ENCODE peak calls at places on chromosome 11, in four cellular contexts. G is K562, J is SK-N-SH, M is WTC11. K is an unnamed sample.

GRCh38 chr11:20243974-20244373 is 83.7 kb upstream of the DBX1 start:
- DNase-seq in G (no peak), J (no peak), M (no peak), K (no peak)

GRCh38 chr11:103870821-103871309 is 165.6 kb upstream of the DDI1 start:
- DNase-seq in G (no peak), J (no peak), M (no peak), K (no peak)

GRCh38 chr11:57363681-57364080 is 17.3 kb downstream of the PRG3 start:
- DNase-seq in G (no peak), J (no peak), M (no peak), K (no peak)

GRCh38 chr11:61602775-61603569 is 22.1 kb upstream of the SYT7 start:
- DNase-seq in G (peak), J (peak), M (no peak), K (no peak)

GRCh38 chr11:72238040-72238450 is 5.9 kb downstream of the PHOX2A start:
- DNase-seq in G (peak), J (peak), M (peak), K (peak)

GRCh38 chr11:61023086-61024035 is 51.9 kb downstream of the CD6 start:
- DNase-seq in G (no peak), J (no peak), M (no peak), K (no peak)

GRCh38 chr11:91932151-91932821 is 292.3 kb upstream of the FAT3 start:
- DNase-seq in G (no peak), J (peak), M (no peak), K (no peak)

GRCh38 chr11:126546191-126546590 is 190.7 kb downstream of the ST3GAL4 start:
- DNase-seq in G (no peak), J (no peak), M (no peak), K (no peak)

GRCh38 chr11:35174666-35175065 is 35.7 kb downstream of the CD44 start:
- DNase-seq in G (no peak), J (no peak), M (no peak), K (no peak)

GRCh38 chr11:88695701-88696414 is 358.3 kb upstream of the CTSC start:
- DNase-seq in G (no peak), J (no peak), M (no peak), K (no peak)

GRCh38 chr11:2307733-2308331 is 6.0 kb downstream of the TSPAN32 start:
- DNase-seq in G (no peak), J (no peak), M (no peak), K (no peak)

GRCh38 chr11:91921974-91922373 is 302.6 kb upstream of the FAT3 start:
- DNase-seq in G (no peak), J (no peak), M (no peak), K (no peak)

GRCh38 chr11:66976048-66976467 is 954 bp downstream of the C11orf86 start:
- DNase-seq in G (peak), J (peak), M (peak), K (peak)

GRCh38 chr11:25211635-25212251 is 714.9 kb downstream of the LUZP2 start:
- DNase-seq in G (no peak), J (no peak), M (no peak), K (no peak)

GRCh38 chr11:122814401-122814800 is 23.9 kb upstream of the CRTAM start:
- DNase-seq in G (no peak), J (peak), M (no peak), K (no peak)

GRCh38 chr11:70161043-70161625 is 42.0 kb upstream of the FADD start:
- DNase-seq in G (no peak), J (no peak), M (no peak), K (no peak)

GRCh38 chr11:14645985-14646900 is 2.6 kb downstream of the PDE3B start:
- DNase-seq in G (peak), J (no peak), M (no peak), K (no peak)

GRCh38 chr11:101049123-101049522 is 80.5 kb downstream of the PGR start:
- DNase-seq in G (peak), J (no peak), M (no peak), K (no peak)

GRCh38 chr11:18641677-18642076 is 7.5 kb upstream of the SPTY2D1 start:
- DNase-seq in G (no peak), J (no peak), M (no peak), K (no peak)
- TF ChIP-seq TEAD4 in G (no peak), J (no peak), M (no peak), K (no peak)

DNA sequence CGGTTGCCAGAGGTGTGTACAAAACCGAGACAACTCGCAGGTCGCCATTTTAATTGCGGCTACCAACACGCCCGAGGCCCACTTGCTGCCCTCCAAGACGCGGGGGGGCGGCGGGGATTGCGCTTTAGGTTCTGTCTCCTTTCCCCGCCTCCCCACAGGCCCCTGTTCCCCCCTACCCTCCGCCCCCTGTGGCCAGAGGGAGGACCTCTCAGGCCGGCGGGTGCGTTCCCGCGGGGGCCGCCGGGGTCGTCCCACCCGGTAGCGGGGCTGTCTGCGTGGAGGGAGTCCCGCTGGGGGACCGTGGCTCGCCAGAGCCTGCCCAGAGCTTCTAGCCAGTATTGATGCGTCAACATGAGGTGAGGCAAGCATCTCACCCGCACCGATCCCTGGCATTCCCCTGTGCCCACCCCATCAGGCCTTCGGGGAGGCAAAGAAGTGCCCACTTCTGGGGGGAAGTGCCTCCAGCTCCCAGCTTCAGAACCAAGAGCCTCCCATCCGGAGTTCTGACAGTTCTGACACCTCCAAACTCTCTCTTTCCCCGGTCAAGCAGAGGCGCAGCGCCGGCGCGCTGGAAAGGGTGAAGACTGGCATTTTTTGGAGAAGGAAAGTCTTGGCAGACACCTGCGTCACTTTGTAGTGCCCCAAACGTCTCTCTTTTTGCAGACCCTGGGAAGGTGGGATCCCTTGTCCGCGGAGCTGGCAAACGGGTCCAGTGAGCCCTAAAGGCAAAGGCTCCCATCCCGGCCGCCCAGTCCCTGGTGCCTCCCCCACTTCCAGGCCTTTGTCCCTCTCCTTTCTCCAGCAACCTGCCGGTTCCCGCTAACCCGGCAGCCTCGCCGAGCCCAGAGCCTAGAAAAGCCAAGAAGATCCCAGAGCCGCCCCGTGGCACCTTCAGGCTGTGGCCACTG is 3.1 kb upstream of the PAX6 start:
- DNase-seq in G (no peak), J (peak), M (peak), K (no peak)
- TF ChIP-seq TEAD4 in G (no peak), J (no peak), M (no peak), K (no peak)

GRCh38 chr11:105148241-105148640 is 8.7 kb upstream of the CARD18 start:
- DNase-seq in G (no peak), J (no peak), M (no peak), K (no peak)
- TF ChIP-seq TEAD4 in G (no peak), J (no peak), M (no peak), K (no peak)

GRCh38 chr11:64163951-64164350 is 2.0 kb downstream of the MACROD1 start:
- DNase-seq in G (no peak), J (no peak), M (no peak), K (no peak)

GRCh38 chr11:64161037-64161436 is 4.9 kb downstream of the MACROD1 start:
- DNase-seq in G (no peak), J (no peak), M (no peak), K (no peak)

GRCh38 chr11:64165842-64166635 is at the start of gene MACROD1:
- DNase-seq in G (peak), J (peak), M (peak), K (peak)

GRCh38 chr11:64164392-64165312 is 1.3 kb downstream of the MACROD1 start:
- DNase-seq in G (peak), J (no peak), M (peak), K (peak)

GRCh38 chr11:64165482-64165841 is 451 bp downstream of the MACROD1 start:
- DNase-seq in G (peak), J (no peak), M (no peak), K (no peak)
- TF ChIP-seq TEAD4 in G (no peak), J (no peak), M (no peak), K (no peak)

GRCh38 chr11:128304666-128305485 is 282.5 kb downstream of the ETS1 start:
- DNase-seq in G (no peak), J (no peak), M (no peak), K (no peak)
- TF ChIP-seq TEAD4 in G (no peak), J (no peak), M (no peak), K (no peak)